ENCODE peak calls at places on chromosomes 7 and 10, in seven cellular contexts. One of them, this sample, is unnamed.

GRCh38 chr10:35409094-35409582 is 72.8 kb downstream of the CCNY start:
- DNase-seq in DMS53: peak; percentile 96
- DNase-seq in heart left ventricle: peak; percentile 48
- DNase-seq in stimulated activated CD4-positive, alpha-beta T cell treated with anti-CD3 and anti-CD28 coated beads, TNF-alpha, amount 100 ng/mL, for 4 hours: no peak
- DNase-seq in CD4-positive, alpha-beta T cell: no peak
- DNase-seq in Calu3: no peak
- DNase-seq in GM04504: no peak
- DNase-seq in this sample: peak; percentile 74

GRCh38 chr10:62972103-62972502 is 155.9 kb upstream of the EGR2 start:
- DNase-seq in DMS53: no peak
- DNase-seq in heart left ventricle: no peak
- DNase-seq in stimulated activated CD4-positive, alpha-beta T cell treated with anti-CD3 and anti-CD28 coated beads, TNF-alpha, amount 100 ng/mL, for 4 hours: no peak
- DNase-seq in CD4-positive, alpha-beta T cell: no peak
- DNase-seq in Calu3: no peak
- DNase-seq in GM04504: no peak
- DNase-seq in this sample: no peak

GRCh38 chr7:66283003-66283920 is 78.1 kb downstream of the TPST1 start:
- DNase-seq in DMS53: peak; percentile 43
- DNase-seq in heart left ventricle: no peak
- DNase-seq in stimulated activated CD4-positive, alpha-beta T cell treated with anti-CD3 and anti-CD28 coated beads, TNF-alpha, amount 100 ng/mL, for 4 hours: no peak
- DNase-seq in CD4-positive, alpha-beta T cell: no peak
- DNase-seq in Calu3: no peak
- DNase-seq in GM04504: peak; percentile 56
- DNase-seq in this sample: peak; percentile 64

GRCh38 chr10:97685395-97685958 is 1.6 kb downstream of the AVPI1 start:
- DNase-seq in DMS53: peak; percentile 57
- DNase-seq in heart left ventricle: peak; percentile 38
- DNase-seq in stimulated activated CD4-positive, alpha-beta T cell treated with anti-CD3 and anti-CD28 coated beads, TNF-alpha, amount 100 ng/mL, for 4 hours: no peak
- DNase-seq in CD4-positive, alpha-beta T cell: no peak
- DNase-seq in Calu3: peak; percentile 55
- DNase-seq in GM04504: no peak
- DNase-seq in this sample: no peak

GRCh38 chr10:102384053-102384452 is 11.5 kb upstream of the NFKB2 start:
- DNase-seq in DMS53: peak; percentile 27
- DNase-seq in heart left ventricle: no peak
- DNase-seq in stimulated activated CD4-positive, alpha-beta T cell treated with anti-CD3 and anti-CD28 coated beads, TNF-alpha, amount 100 ng/mL, for 4 hours: no peak
- DNase-seq in CD4-positive, alpha-beta T cell: no peak
- DNase-seq in Calu3: no peak
- DNase-seq in GM04504: no peak
- DNase-seq in this sample: no peak

GRCh38 chr7:82247814-82248433 is 195.7 kb downstream of the CACNA2D1 start:
- DNase-seq in DMS53: peak; percentile 70
- DNase-seq in heart left ventricle: no peak
- DNase-seq in stimulated activated CD4-positive, alpha-beta T cell treated with anti-CD3 and anti-CD28 coated beads, TNF-alpha, amount 100 ng/mL, for 4 hours: no peak
- DNase-seq in CD4-positive, alpha-beta T cell: no peak
- DNase-seq in Calu3: peak; percentile 0
- DNase-seq in GM04504: no peak
- DNase-seq in this sample: no peak

GRCh38 chr7:55073051-55073511 is 54.3 kb downstream of the EGFR start:
- DNase-seq in DMS53: no peak
- DNase-seq in heart left ventricle: no peak
- DNase-seq in stimulated activated CD4-positive, alpha-beta T cell treated with anti-CD3 and anti-CD28 coated beads, TNF-alpha, amount 100 ng/mL, for 4 hours: no peak
- DNase-seq in CD4-positive, alpha-beta T cell: no peak
- DNase-seq in Calu3: no peak
- DNase-seq in GM04504: no peak
- DNase-seq in this sample: no peak

GRCh38 chr10:94027197-94027596 is 33.5 kb downstream of the PLCE1 start:
- DNase-seq in DMS53: no peak
- DNase-seq in heart left ventricle: no peak
- DNase-seq in stimulated activated CD4-positive, alpha-beta T cell treated with anti-CD3 and anti-CD28 coated beads, TNF-alpha, amount 100 ng/mL, for 4 hours: no peak
- DNase-seq in CD4-positive, alpha-beta T cell: no peak
- DNase-seq in Calu3: no peak
- DNase-seq in GM04504: no peak
- DNase-seq in this sample: no peak

GRCh38 chr7:45133352-45133751 is 21.9 kb upstream of the TBRG4 start:
- DNase-seq in DMS53: no peak
- DNase-seq in heart left ventricle: no peak
- DNase-seq in stimulated activated CD4-positive, alpha-beta T cell treated with anti-CD3 and anti-CD28 coated beads, TNF-alpha, amount 100 ng/mL, for 4 hours: no peak
- DNase-seq in CD4-positive, alpha-beta T cell: no peak
- DNase-seq in Calu3: no peak
- DNase-seq in GM04504: no peak
- DNase-seq in this sample: no peak

GRCh38 chr10:76388321-76388720 is 956.9 kb downstream of the LRMDA start:
- DNase-seq in DMS53: no peak
- DNase-seq in heart left ventricle: no peak
- DNase-seq in stimulated activated CD4-positive, alpha-beta T cell treated with anti-CD3 and anti-CD28 coated beads, TNF-alpha, amount 100 ng/mL, for 4 hours: no peak
- DNase-seq in CD4-positive, alpha-beta T cell: no peak
- DNase-seq in Calu3: no peak
- DNase-seq in GM04504: no peak
- DNase-seq in this sample: no peak

GRCh38 chr10:49735161-49735560 is 27.0 kb downstream of the OGDHL start:
- DNase-seq in DMS53: no peak
- DNase-seq in heart left ventricle: no peak
- DNase-seq in stimulated activated CD4-positive, alpha-beta T cell treated with anti-CD3 and anti-CD28 coated beads, TNF-alpha, amount 100 ng/mL, for 4 hours: no peak
- DNase-seq in CD4-positive, alpha-beta T cell: no peak
- DNase-seq in Calu3: no peak
- DNase-seq in GM04504: no peak
- DNase-seq in this sample: no peak

GRCh38 chr10:98115388-98115787 is 19.1 kb upstream of the R3HCC1L start:
- DNase-seq in DMS53: no peak
- DNase-seq in heart left ventricle: no peak
- DNase-seq in stimulated activated CD4-positive, alpha-beta T cell treated with anti-CD3 and anti-CD28 coated beads, TNF-alpha, amount 100 ng/mL, for 4 hours: no peak
- DNase-seq in CD4-positive, alpha-beta T cell: no peak
- DNase-seq in Calu3: no peak
- DNase-seq in GM04504: no peak
- DNase-seq in this sample: no peak

GRCh38 chr10:35005868-35006267 is 84.3 kb downstream of the CUL2 start:
- DNase-seq in DMS53: no peak
- DNase-seq in heart left ventricle: no peak
- DNase-seq in stimulated activated CD4-positive, alpha-beta T cell treated with anti-CD3 and anti-CD28 coated beads, TNF-alpha, amount 100 ng/mL, for 4 hours: no peak
- DNase-seq in CD4-positive, alpha-beta T cell: no peak
- DNase-seq in Calu3: no peak
- DNase-seq in GM04504: peak; percentile 99
- DNase-seq in this sample: no peak

GRCh38 chr7:50330701-50331100 is 26.2 kb downstream of the IKZF1 start:
- DNase-seq in DMS53: peak; percentile 24
- DNase-seq in heart left ventricle: no peak
- DNase-seq in stimulated activated CD4-positive, alpha-beta T cell treated with anti-CD3 and anti-CD28 coated beads, TNF-alpha, amount 100 ng/mL, for 4 hours: no peak
- DNase-seq in CD4-positive, alpha-beta T cell: no peak
- DNase-seq in Calu3: no peak
- DNase-seq in GM04504: no peak
- DNase-seq in this sample: no peak

This sample was measured in putamen.